ENCODE peak calls at places on chromosomes 12 and 14, in four cellular contexts. One of them, this sample, is unnamed.

GRCh38 chr12:2785017-2785416 is 9.8 kb upstream of the FKBP4 start:
- DNase-seq in left lung: no peak
- DNase-seq in heart right ventricle: no peak
- DNase-seq in adrenal gland: no peak
- DNase-seq in this sample: no peak

GRCh38 chr12:116537149-116537904 is 21.9 kb upstream of the MAP1LC3B2 start:
- DNase-seq in adrenal gland: no peak
- DNase-seq in heart right ventricle: no peak
- DNase-seq in left lung: no peak
- DNase-seq in this sample: no peak

GRCh38 chr12:2273288-2273687 is 220.5 kb downstream of the CACNA1C start:
- DNase-seq in left lung: no peak
- DNase-seq in heart right ventricle: no peak
- DNase-seq in adrenal gland: peak
- DNase-seq in this sample: no peak

GRCh38 chr14:57512221-57512620 is 18.6 kb upstream of the CCDC198 start:
- DNase-seq in left lung: no peak
- DNase-seq in adrenal gland: no peak
- DNase-seq in heart right ventricle: no peak
- DNase-seq in this sample: no peak

GRCh38 chr12:107091989-107092641 is 1.2 kb downstream of the CRY1 start:
- DNase-seq in adrenal gland: peak
- DNase-seq in left lung: no peak
- DNase-seq in heart right ventricle: peak
- DNase-seq in this sample: no peak

GRCh38 chr12:94230357-94230905 is 82.1 kb downstream of the PLXNC1 start:
- DNase-seq in adrenal gland: no peak
- DNase-seq in heart right ventricle: no peak
- DNase-seq in left lung: no peak
- DNase-seq in this sample: no peak

GRCh38 chr12:31853520-31853919 is 105.7 kb upstream of the RESF1 start:
- DNase-seq in heart right ventricle: no peak
- DNase-seq in left lung: no peak
- DNase-seq in adrenal gland: no peak
- DNase-seq in this sample: no peak

GRCh38 chr12:88309546-88309945 is 167.4 kb downstream of the TMTC3 start:
- DNase-seq in heart right ventricle: no peak
- DNase-seq in left lung: no peak
- DNase-seq in adrenal gland: no peak
- DNase-seq in this sample: no peak

GRCh38 chr12:58367041-58367440 is 425.7 kb downstream of the ATP23 start:
- DNase-seq in adrenal gland: no peak
- DNase-seq in heart right ventricle: no peak
- DNase-seq in left lung: no peak
- DNase-seq in this sample: no peak

GRCh38 chr12:55932546-55932919 is 1.6 kb downstream of the DGKA start:
- DNase-seq in left lung: no peak
- DNase-seq in heart right ventricle: peak
- DNase-seq in adrenal gland: no peak
- DNase-seq in this sample: no peak

GRCh38 chr14:55097894-55098560 is 31.0 kb upstream of the LGALS3 start:
- DNase-seq in adrenal gland: no peak
- DNase-seq in left lung: no peak
- DNase-seq in heart right ventricle: no peak
- DNase-seq in this sample: no peak

GRCh38 chr14:77058785-77059184 is 30.3 kb upstream of the IRF2BPL start:
- DNase-seq in heart right ventricle: no peak
- DNase-seq in adrenal gland: no peak
- DNase-seq in left lung: no peak
- DNase-seq in this sample: no peak

GRCh38 chr14:100612879-100613455 is 25.8 kb upstream of the BEGAIN start:
- DNase-seq in left lung: no peak
- DNase-seq in heart right ventricle: no peak
- DNase-seq in adrenal gland: no peak
- DNase-seq in this sample: no peak

GRCh38 chr12:91460457-91460856 is 277.8 kb upstream of the DCN start:
- DNase-seq in adrenal gland: no peak
- DNase-seq in left lung: no peak
- DNase-seq in heart right ventricle: no peak
- DNase-seq in this sample: no peak

DNA sequence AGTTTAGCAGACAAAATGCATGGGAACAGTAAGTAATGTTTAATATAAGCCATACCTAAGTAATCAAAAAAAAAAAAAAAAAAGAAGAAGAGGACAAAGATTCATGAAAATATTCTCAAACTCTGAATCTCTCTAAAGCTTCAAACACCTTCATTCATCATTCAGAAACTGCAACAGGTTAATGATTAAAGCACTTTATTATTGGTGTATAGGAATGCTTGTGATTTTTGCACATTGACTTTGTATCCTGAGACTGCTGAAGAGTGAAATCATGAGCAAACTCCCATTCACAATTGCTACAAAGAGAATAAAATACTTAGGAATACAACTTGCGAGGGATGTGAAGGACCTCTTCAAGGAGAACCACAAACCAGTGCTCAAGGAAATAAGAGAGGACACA is 278.4 kb upstream of the DCN start:
- DNase-seq in heart right ventricle: no peak
- DNase-seq in left lung: no peak
- DNase-seq in adrenal gland: no peak
- DNase-seq in this sample: no peak
- H3K27ac ChIP-seq in heart right ventricle: no peak
- H3K27ac ChIP-seq in left lung: no peak
- H3K27ac ChIP-seq in adrenal gland: no peak
- H3K27ac ChIP-seq in this sample: no peak

GRCh38 chr12:623172-623864 is 39.9 kb downstream of the NINJ2 start:
- DNase-seq in heart right ventricle: peak
- DNase-seq in left lung: no peak
- DNase-seq in adrenal gland: no peak
- DNase-seq in this sample: no peak
- H3K4me3 ChIP-seq in heart right ventricle: no peak
- H3K4me3 ChIP-seq in left lung: no peak
- H3K4me3 ChIP-seq in adrenal gland: no peak
- H3K4me3 ChIP-seq in this sample: no peak

DNA sequence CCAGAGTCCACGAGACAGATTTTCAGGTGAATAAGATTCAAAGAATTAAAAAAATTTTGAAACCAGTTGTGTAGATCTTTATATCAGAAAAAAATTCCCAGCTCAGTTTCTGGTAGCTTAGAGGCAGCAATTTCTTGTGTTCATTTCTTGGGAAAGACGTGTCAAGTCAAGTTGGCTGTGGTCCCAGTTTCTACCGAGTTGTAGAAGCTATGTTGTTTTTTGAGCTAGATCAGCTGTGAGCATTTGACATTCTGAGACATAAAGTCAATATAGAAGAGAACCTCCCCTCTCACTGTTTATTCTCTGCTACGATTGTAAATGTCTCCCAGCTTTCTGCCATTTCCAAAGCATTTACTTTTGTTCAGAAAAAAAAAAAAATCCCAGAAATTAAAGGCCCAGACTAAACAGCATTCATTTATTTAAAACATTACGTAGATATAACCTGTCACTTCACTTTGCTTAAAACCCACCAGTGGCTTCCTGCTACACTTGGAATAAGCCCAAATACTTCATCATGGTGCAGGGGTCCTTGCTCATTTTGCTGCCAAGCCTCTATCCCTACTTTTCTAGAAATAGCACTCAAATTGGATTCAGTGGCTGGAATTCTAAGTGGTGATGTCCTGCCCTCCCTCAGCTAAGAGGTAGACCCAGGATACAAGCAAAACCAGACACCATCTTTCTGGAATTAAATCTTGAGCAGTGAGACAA is 20.6 kb upstream of the PYGL start:
- DNase-seq in heart right ventricle: peak
- DNase-seq in left lung: no peak
- DNase-seq in adrenal gland: peak
- DNase-seq in this sample: no peak
- H3K27ac ChIP-seq in heart right ventricle: no peak
- H3K27ac ChIP-seq in left lung: no peak
- H3K27ac ChIP-seq in adrenal gland: no peak
- H3K27ac ChIP-seq in this sample: no peak

DNA sequence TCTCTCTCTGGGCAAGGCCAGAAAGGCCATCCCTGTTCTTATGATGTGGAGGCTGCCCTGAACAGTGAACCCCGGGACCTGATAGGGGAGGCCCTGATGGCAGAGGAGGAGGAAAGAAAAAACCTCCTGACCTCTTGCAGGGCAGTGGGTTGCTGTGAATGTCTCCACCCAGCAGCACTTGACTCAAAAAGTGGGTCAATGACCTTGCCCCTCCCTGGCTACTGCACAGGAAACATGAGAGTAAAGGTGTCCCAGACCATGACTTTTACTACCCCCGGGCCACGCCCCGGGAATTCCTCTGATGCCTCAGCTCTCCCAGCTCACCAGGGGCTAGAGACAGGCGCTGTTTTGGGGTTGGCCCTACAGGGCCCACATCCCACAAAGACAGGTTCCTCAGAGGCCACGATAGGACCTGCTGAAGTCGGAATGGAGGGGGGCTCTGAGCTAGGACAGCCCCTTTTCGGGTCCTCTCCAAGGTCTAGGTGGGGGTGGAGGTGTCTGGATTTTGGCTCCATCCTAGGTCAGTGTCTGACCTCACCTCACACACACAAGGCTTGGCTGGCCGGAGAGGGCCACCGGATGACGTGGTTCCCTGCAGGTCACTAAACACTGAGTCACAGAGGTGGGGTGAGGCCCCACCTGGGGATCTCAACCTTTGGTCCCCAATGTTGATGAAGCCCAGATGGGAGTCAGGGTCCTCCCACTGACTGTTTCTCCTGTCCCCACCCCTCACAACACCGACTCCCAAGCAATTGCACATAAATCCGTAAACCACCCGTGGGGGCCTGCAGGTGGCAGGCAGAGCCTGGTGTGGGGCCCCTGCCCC is 1.6 kb downstream of the RHOF start:
- DNase-seq in heart right ventricle: no peak
- DNase-seq in adrenal gland: no peak
- DNase-seq in left lung: no peak
- DNase-seq in this sample: no peak
- H3K4me3 ChIP-seq in heart right ventricle: no peak
- H3K4me3 ChIP-seq in adrenal gland: no peak
- H3K4me3 ChIP-seq in left lung: peak
- H3K4me3 ChIP-seq in this sample: peak

DNA sequence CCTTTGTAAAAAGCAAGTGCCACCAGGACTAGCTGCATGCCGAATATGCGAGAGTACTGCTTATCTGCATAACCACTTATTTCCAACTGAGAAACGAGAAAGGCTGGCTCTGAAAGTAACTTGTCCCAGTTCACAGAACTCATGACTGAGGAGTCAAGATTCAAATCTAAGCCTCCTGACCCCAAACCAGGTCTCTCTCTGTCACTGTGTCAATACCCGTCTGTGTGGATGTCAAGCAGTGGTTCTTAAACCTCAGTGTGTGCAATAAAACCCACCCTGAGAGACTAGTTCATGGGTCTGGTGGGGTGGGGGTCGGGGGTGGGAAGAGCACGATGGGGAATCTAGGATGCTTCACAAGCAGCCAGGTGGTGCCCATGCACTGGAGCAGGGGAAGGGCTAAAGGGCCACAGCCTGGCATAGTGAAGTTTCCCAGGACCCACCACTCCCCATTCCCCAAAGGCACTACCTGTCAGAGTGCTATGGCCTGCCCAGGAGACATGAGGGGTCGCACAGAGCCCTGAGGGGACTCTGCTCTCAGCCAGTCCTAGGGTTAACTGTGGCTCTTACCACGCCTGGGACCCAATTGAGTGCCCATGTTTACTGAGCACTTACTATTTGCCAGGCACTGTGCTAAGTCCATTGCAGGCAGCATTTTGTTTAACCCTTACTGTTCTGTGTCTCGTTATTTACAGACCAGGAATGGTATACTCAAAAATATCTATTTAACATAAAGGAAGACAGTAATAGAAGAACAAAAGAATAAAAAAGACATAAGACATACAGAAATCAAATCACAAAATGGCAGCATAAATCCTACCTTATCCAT is 33.4 kb upstream of the PNMA1 start:
- DNase-seq in adrenal gland: no peak
- DNase-seq in heart right ventricle: no peak
- DNase-seq in left lung: no peak
- DNase-seq in this sample: no peak
- H3K27ac ChIP-seq in adrenal gland: no peak
- H3K27ac ChIP-seq in heart right ventricle: peak
- H3K27ac ChIP-seq in left lung: no peak
- H3K27ac ChIP-seq in this sample: peak

GRCh38 chr12:63874897-63875296 is 30.4 kb downstream of the SRGAP1 start:
- DNase-seq in adrenal gland: no peak
- DNase-seq in heart right ventricle: no peak
- DNase-seq in left lung: no peak
- DNase-seq in this sample: no peak

GRCh38 chr12:63880742-63881141 is 36.2 kb downstream of the SRGAP1 start:
- DNase-seq in heart right ventricle: no peak
- DNase-seq in left lung: no peak
- DNase-seq in adrenal gland: no peak
- DNase-seq in this sample: no peak

GRCh38 chr12:63876980-63877379 is 32.5 kb downstream of the SRGAP1 start:
- DNase-seq in left lung: no peak
- DNase-seq in adrenal gland: no peak
- DNase-seq in heart right ventricle: no peak
- DNase-seq in this sample: no peak

GRCh38 chr12:63875703-63876102 is 31.2 kb downstream of the SRGAP1 start:
- DNase-seq in heart right ventricle: no peak
- DNase-seq in adrenal gland: no peak
- DNase-seq in left lung: no peak
- DNase-seq in this sample: no peak

GRCh38 chr12:63877693-63878092 is 33.2 kb downstream of the SRGAP1 start:
- DNase-seq in heart right ventricle: no peak
- DNase-seq in adrenal gland: no peak
- DNase-seq in left lung: no peak
- DNase-seq in this sample: no peak
- H3K4me3 ChIP-seq in heart right ventricle: no peak
- H3K4me3 ChIP-seq in adrenal gland: no peak
- H3K4me3 ChIP-seq in left lung: no peak
- H3K4me3 ChIP-seq in this sample: no peak

DNA sequence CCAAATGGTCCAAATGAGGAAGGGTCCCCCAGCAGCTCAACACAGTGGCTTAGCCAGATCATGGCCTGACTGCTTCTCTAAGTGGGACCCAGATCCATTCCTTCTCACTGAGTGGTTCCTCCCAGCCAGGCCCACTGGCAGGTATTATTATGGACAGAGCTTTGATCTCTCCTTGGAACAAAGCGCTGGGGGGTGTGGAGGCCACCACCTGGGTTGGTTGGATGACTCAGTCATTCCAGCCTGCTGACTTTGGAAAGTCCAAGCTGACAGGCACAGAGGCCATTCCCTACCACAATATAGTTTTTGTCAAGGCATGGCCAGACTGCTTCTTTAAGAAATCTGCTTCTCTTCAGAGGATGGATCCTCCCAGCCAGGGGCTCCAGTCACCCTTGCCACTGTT is 341.1 kb downstream of the BTG1 start:
- DNase-seq in heart right ventricle: no peak
- DNase-seq in left lung: no peak
- DNase-seq in adrenal gland: no peak
- DNase-seq in this sample: no peak
- H3K27ac ChIP-seq in heart right ventricle: no peak
- H3K27ac ChIP-seq in left lung: no peak
- H3K27ac ChIP-seq in adrenal gland: no peak
- H3K27ac ChIP-seq in this sample: no peak

This sample was measured in left ventricle myocardium inferior.